ENCODE peak calls at places on chromosome 21, in six cellular contexts. I is GM12878, T is HCT116, H is K562, U is HepG2, V is H1. W is an unnamed sample. For H3K9me3 and H3K27me3, the result is how much of the 10 kb centered on the place peaks cover.

GRCh38 chr21:28464095-28464494 is 528.6 kb downstream of the LTN1 start:
- DNase-seq in V (no peak), U (no peak), T (no peak), I (no peak), H (no peak), W (no peak)

GRCh38 chr21:44046734-44047133 is 34.6 kb downstream of the TRAPPC10 start:
- DNase-seq in H (no peak), T (no peak), I (no peak), V (no peak), U (no peak), W (no peak)

GRCh38 chr21:45291613-45292398 is 4.1 kb upstream of the POFUT2 start:
- DNase-seq in V (peak), H (peak), T (no peak), I (no peak), U (no peak), W (no peak)

GRCh38 chr21:34116569-34116968 is 43.2 kb downstream of the MRPS6 start:
- DNase-seq in H (no peak), T (no peak), U (peak), V (no peak), I (no peak), W (no peak)

GRCh38 chr21:26447932-26448331 is 125.2 kb downstream of the CYYR1 start:
- DNase-seq in H (no peak), V (no peak), I (no peak), T (no peak), U (no peak), W (no peak)

GRCh38 chr21:24658016-24658415 is 949.3 kb downstream of the MRPL39 start:
- DNase-seq in H (no peak), I (no peak), T (no peak), U (no peak), V (no peak), W (no peak)

GRCh38 chr21:44258056-44258725 is 3.5 kb downstream of the DNMT3L start:
- DNase-seq in I (no peak), V (no peak), H (no peak), U (no peak), T (no peak), W (no peak)

GRCh38 chr21:45551316-45551715 is 9.1 kb upstream of the SLC19A1 start:
- DNase-seq in U (no peak), H (no peak), I (peak), V (no peak), T (peak), W (no peak)

GRCh38 chr21:28337319-28337718 is 655.4 kb downstream of the LTN1 start:
- DNase-seq in H (no peak), T (no peak), I (no peak), V (no peak), U (peak), W (peak)

GRCh38 chr21:39788383-39788782 is 43.4 kb downstream of the IGSF5 start:
- DNase-seq in T (peak), V (peak), U (peak), I (no peak), H (peak), W (peak)

GRCh38 chr21:29578306-29578705 is 279.6 kb downstream of the BACH1 start:
- DNase-seq in I (no peak), V (no peak), H (no peak), U (no peak), T (no peak), W (no peak)

GRCh38 chr21:45384656-45385548 is 20.1 kb upstream of the COL18A1 start:
- DNase-seq in H (no peak), V (no peak), I (no peak), T (no peak), U (no peak), W (no peak)

GRCh38 chr21:32190491-32191144 is 88.2 kb downstream of the MIS18A start:
- DNase-seq in T (no peak), H (no peak), V (no peak), U (no peak), I (peak), W (no peak)

GRCh38 chr21:46096997-46097825 is 701 bp upstream of the COL6A2 start:
- DNase-seq in T (no peak), U (no peak), I (no peak), H (no peak), V (peak), W (no peak)

DNA sequence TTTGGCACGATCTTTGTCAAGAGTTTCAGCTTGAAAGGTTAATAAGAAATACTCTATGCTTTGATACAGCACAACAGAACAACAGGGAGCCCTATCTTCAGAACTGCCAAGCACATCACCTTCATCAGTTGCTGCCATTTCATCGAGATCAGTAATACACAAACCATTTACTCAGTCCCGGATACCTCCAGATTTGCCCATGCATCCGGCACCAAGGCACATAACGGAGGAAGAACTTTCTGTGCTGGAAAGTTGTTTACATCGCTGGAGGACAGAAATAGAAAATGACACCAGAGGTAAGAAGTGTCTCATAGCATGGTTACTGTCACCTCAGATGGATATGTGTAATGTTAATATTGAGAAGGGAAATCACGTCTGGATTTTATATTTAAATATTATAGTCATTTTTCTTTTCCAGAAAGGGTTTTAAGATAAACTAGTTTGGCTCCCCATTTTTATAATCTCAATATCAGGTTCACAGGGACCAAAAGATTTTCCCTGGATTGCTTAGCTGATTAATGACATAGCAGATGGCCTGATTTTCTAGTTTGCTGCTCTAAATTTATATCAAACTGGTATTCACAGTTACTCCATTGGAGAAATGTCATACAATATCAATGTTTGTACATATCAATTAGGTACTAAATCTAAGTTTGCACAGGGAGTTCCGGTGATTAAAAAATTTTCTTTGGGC is 97.3 kb downstream of the USP25 start:
- DNase-seq in U (no peak), I (no peak), H (no peak), V (no peak), T (no peak), W (no peak)
- TF ChIP-seq ZNF274 in U (no peak), I (no peak), H (no peak), V (no peak), T (no peak), W (no peak)

GRCh38 chr21:10430007-10430406 is 91.4 kb upstream of the TPTE start:
- DNase-seq in U (no peak), H (peak), I (no peak), T (no peak), V (no peak), W (no peak)
- H3K9me3 ChIP-seq in U (half or more), H (under half), I (under half), T (half or more), V (half or more), W (under half)

DNA sequence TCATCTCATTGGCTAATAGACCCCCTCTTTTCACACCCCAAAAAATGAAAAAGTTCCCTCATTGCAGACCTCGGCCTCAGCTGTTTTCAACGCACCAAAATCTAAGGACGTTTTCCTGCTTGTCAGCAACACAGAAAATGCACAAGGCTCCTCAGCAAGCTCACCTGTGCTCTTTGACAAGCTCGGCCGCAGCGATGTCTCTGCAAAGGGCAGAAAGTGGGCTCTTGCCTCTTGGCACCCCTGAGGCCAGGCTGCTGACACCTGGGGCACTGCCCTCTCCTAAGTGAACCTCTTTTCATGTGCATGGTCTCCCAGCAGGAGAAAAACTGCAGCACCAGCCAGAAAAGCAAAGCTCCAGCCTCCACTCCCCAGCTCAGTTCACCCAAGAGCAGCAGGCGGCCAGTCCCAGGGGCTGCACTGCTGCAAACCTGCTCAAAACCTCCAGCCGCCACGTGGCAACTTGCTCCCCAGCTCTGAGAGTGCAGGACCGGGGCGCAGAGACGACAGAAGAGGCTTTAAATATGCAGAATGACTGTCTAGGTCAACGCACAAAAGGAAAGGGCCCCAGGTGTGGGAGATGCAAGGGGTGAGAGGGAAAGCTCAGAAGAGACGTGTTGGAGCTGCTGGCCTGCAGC is 101.7 kb downstream of the PDE9A start:
- DNase-seq in T (no peak), I (no peak), V (no peak), H (no peak), U (no peak), W (no peak)
- H3K27me3 ChIP-seq in T (under half), I (under half), V (under half), H (half or more), U (under half), W (under half)

DNA sequence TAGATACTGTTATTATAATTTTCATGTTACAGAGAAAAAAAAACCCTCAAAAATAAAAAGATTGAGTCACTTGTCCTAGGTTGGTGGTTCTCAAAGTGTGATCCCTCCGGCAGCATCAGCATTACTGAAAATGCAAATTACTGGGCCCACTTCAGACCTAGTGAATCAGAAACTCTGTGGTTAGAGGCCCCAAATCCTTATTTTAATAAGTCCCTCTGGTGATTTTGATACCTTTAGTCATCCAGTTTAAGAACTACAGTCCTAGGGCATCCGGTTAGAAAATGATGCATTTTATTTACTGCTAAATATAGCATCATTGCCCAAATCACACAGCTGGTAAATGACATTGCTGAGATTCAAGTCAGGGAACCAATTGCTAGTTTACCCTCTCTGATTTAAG is 203.7 kb upstream of the RUNX1 start:
- DNase-seq in T (no peak), U (no peak), I (no peak), V (no peak), H (no peak), W (no peak)
- TF ChIP-seq ZNF274 in T (no peak), U (no peak), I (no peak), V (no peak), H (no peak), W (no peak)

GRCh38 chr21:38227401-38227800 is 29.4 kb upstream of the KCNJ15 start:
- DNase-seq in I (no peak), U (no peak), V (no peak), T (no peak), H (no peak), W (no peak)
- H3K9me3 ChIP-seq in I (under half), U (half or more), V (half or more), T (under half), H (under half), W (half or more)

GRCh38 chr21:37915516-37915915 is 741 bp downstream of the KCNJ6 start:
- DNase-seq in V (peak), I (no peak), H (no peak), U (no peak), T (no peak), W (no peak)
- H3K27me3 ChIP-seq in V (under half), I (under half), H (under half), U (under half), T (under half), W (under half)

GRCh38 chr21:31137951-31138350 is 99.7 kb upstream of the KRTAP19-8 start:
- DNase-seq in I (no peak), V (no peak), T (no peak), H (no peak), U (no peak), W (no peak)
- TF ChIP-seq ZNF274 in I (no peak), V (no peak), T (no peak), H (no peak), U (no peak), W (no peak)

GRCh38 chr21:36291509-36291908 is 28.5 kb upstream of the MORC3 start:
- DNase-seq in T (no peak), U (no peak), H (no peak), V (no peak), I (no peak), W (no peak)
- H3K9me3 ChIP-seq in T (under half), U (under half), H (under half), V (under half), I (under half), W (under half)

W was measured in NT2/D1.